ENCODE peak calls at places on chromosomes 4 and X, in nine cellular contexts. Q is heart left ventricle; C is naive thymus-derived CD4-positive, alpha-beta T cell; Z is renal cortical epithelial cell; W is NCI-H1105; S is HTR-8/SVneo; I is epithelial cell of proximal tubule; L is NCI-H526; P is Ammon's horn. F is an unnamed sample.

GRCh38 chrX:123481908-123482873 is 250.7 kb downstream of the THOC2 start:
- DNase-seq in P (peak), Z (peak), I (no peak), L (no peak), Q (no peak), S (no peak), W (peak), C (no peak), F (no peak)

GRCh38 chr4:185322805-185323204 is 72.9 kb downstream of the LRP2BP start:
- DNase-seq in I (no peak), L (no peak), C (no peak), W (no peak), Z (no peak), P (no peak), S (no peak), Q (no peak), F (no peak)

GRCh38 chr4:125741825-125742452 is 427.2 kb downstream of the FAT4 start:
- DNase-seq in P (no peak), Q (no peak), C (no peak), W (no peak), Z (peak), S (peak), L (peak), I (no peak), F (no peak)

GRCh38 chr4:566508-567295 is 9.4 kb downstream of the TMEM271 start:
- DNase-seq in Z (no peak), C (no peak), W (no peak), P (no peak), S (no peak), L (peak), I (no peak), Q (no peak), F (no peak)

GRCh38 chrX:103825881-103826280 is 6.2 kb downstream of the RAB9B start:
- DNase-seq in I (no peak), Z (no peak), Q (no peak), W (no peak), C (no peak), S (no peak), L (no peak), P (no peak), F (no peak)

GRCh38 chr4:75555294-75556164 is at the start of gene ODAPH:
- DNase-seq in S (peak), W (no peak), Z (peak), L (peak), C (no peak), I (peak), P (no peak), Q (no peak), F (no peak)

GRCh38 chrX:55767100-55767499 is 49.6 kb downstream of the RRAGB start:
- DNase-seq in I (no peak), P (no peak), Q (no peak), C (no peak), W (no peak), S (no peak), Z (no peak), L (no peak), F (no peak)

GRCh38 chrX:13669246-13669689 is 16.3 kb downstream of the TCEANC start:
- DNase-seq in L (peak), P (no peak), S (peak), W (no peak), Z (peak), C (no peak), Q (peak), I (peak), F (no peak)

GRCh38 chrX:116413273-116413672 is 23.1 kb upstream of the SLC6A14 start:
- DNase-seq in W (no peak), Q (no peak), C (no peak), I (no peak), S (no peak), P (no peak), Z (peak), L (no peak), F (no peak)

GRCh38 chr4:76373919-76374552 is 46.9 kb downstream of the CCDC158 start:
- DNase-seq in Z (peak), C (no peak), S (no peak), L (no peak), Q (no peak), W (no peak), I (no peak), P (no peak), F (no peak)

GRCh38 chrX:24241822-24242648 is 71.8 kb downstream of the SUPT20HL2 start:
- DNase-seq in C (no peak), L (peak), I (no peak), Z (peak), P (peak), S (peak), W (peak), Q (peak), F (peak)

F was measured in NCI-H1694.